ENCODE peak calls at places on chromosomes 7 and 10, in six cellular contexts. X is small intestine; E is stimulated activated CD4-positive, alpha-beta T cell treated with anti-CD3 and anti-CD28 coated beads, Interleukin-4, amount 100 ng/mL, for 48 hours; K is effector CD4-positive, alpha-beta T cell; R is PC-3; D is left lobe of liver. Z is an unnamed sample.
A peak's percentile ranks its signal among the peaks of the same experiment; 100 is the strongest.

GRCh38 chr10:12042409-12042796 is 206 bp downstream of the UPF2 start:
- DNase-seq in E (peak; percentile 26), D (no peak), K (peak; percentile 37), X (no peak), R (no peak), Z (peak; percentile 71)

GRCh38 chr7:135683609-135684008 is 21.3 kb downstream of the STMP1 start:
- DNase-seq in K (no peak), D (no peak), R (no peak), E (no peak), X (no peak), Z (no peak)

GRCh38 chr10:48332166-48332870 is 25.8 kb downstream of the MAPK8 start:
- DNase-seq in D (no peak), K (no peak), E (no peak), X (no peak), R (peak; percentile 47), Z (no peak)

GRCh38 chr10:131243076-131243475 is 68.4 kb downstream of the TCERG1L start:
- DNase-seq in X (no peak), R (no peak), E (no peak), K (no peak), D (no peak), Z (no peak)

GRCh38 chr7:101953248-101953819 is 135.9 kb downstream of the CUX1 start:
- DNase-seq in R (peak; percentile 61), K (no peak), D (no peak), E (no peak), X (no peak), Z (no peak)

GRCh38 chr10:44042926-44043602 is 341.8 kb downstream of the CXCL12 start:
- DNase-seq in E (no peak), K (no peak), X (no peak), D (no peak), R (no peak), Z (no peak)

GRCh38 chr10:58609525-58610150 is 97.0 kb downstream of the BICC1 start:
- DNase-seq in X (no peak), E (no peak), R (no peak), K (no peak), D (no peak), Z (no peak)

GRCh38 chr10:12056758-12057157 is 12.0 kb upstream of the DHTKD1 start:
- DNase-seq in K (no peak), X (no peak), R (no peak), E (no peak), D (no peak), Z (no peak)

GRCh38 chr7:132160525-132161230 is 415.6 kb downstream of the PLXNA4 start:
- DNase-seq in E (no peak), D (no peak), R (no peak), K (no peak), X (no peak), Z (no peak)

GRCh38 chr10:53135213-53135896 is 362.8 kb upstream of the MBL2 start:
- DNase-seq in X (peak; percentile 30), D (no peak), K (no peak), E (no peak), R (peak; percentile 46), Z (no peak)

GRCh38 chr10:124672181-124672638 is 72.0 kb downstream of the FAM53B start:
- DNase-seq in E (no peak), K (no peak), R (no peak), D (no peak), X (no peak), Z (no peak)

GRCh38 chr7:64872809-64873500 is 30.1 kb upstream of the ZNF273 start:
- DNase-seq in R (no peak), K (no peak), E (no peak), D (peak; percentile 23), X (no peak), Z (no peak)

GRCh38 chr10:129909080-129909479 is 55.0 kb downstream of the EBF3 start:
- DNase-seq in X (no peak), E (no peak), K (no peak), D (no peak), R (no peak), Z (no peak)

GRCh38 chr10:69089638-69090599 is 2.0 kb downstream of the SRGN start:
- DNase-seq in X (peak; percentile 42), R (peak; percentile 63), D (no peak), E (peak; percentile 75), K (peak; percentile 73), Z (no peak)

GRCh38 chr10:110617455-110618162 is 26.5 kb upstream of the RBM20 start:
- DNase-seq in K (no peak), R (no peak), D (no peak), E (no peak), X (no peak), Z (no peak)

GRCh38 chr7:54878339-54878738 is 119.3 kb upstream of the SEC61G start:
- DNase-seq in R (no peak), K (no peak), X (no peak), D (no peak), E (no peak), Z (no peak)

GRCh38 chr10:50917486-50917885 is 32.1 kb upstream of the A1CF start:
- DNase-seq in R (peak; percentile 99), X (no peak), K (no peak), D (no peak), E (no peak), Z (no peak)

GRCh38 chr10:117273980-117274379 is 33.1 kb downstream of the SLC18A2 start:
- DNase-seq in E (no peak), X (no peak), D (no peak), R (no peak), K (no peak), Z (no peak)

GRCh38 chr10:76086571-76087260 is 655.3 kb downstream of the LRMDA start:
- DNase-seq in D (peak; percentile 74), X (peak; percentile 84), R (peak; percentile 98), K (no peak), E (no peak), Z (no peak)

GRCh38 chr10:90319188-90319914 is 538.5 kb downstream of the HTR7 start:
- DNase-seq in K (no peak), X (peak; percentile 72), R (peak; percentile 96), D (no peak), E (no peak), Z (no peak)

GRCh38 chr10:25766213-25766612 is 167.8 kb upstream of the MYO3A start:
- DNase-seq in K (no peak), X (no peak), D (no peak), R (no peak), E (no peak), Z (no peak)

GRCh38 chr7:102425639-102426267 is 7.6 kb upstream of the ORAI2 start:
- DNase-seq in E (peak; percentile 79), R (no peak), X (peak; percentile 25), K (peak; percentile 82), D (no peak), Z (no peak)

GRCh38 chr10:125231116-125231812 is 70.9 kb upstream of the CTBP2 start:
- DNase-seq in E (no peak), R (peak; percentile 91), D (no peak), X (no peak), K (no peak), Z (no peak)

GRCh38 chr7:133845005-133845404 is 282.1 kb upstream of the LRGUK start:
- DNase-seq in E (no peak), X (no peak), R (no peak), D (no peak), K (no peak), Z (no peak)

GRCh38 chr7:47535033-47535703 is 46.7 kb downstream of the TNS3 start:
- DNase-seq in E (no peak), X (peak; percentile 75), R (no peak), K (no peak), D (no peak), Z (no peak)

GRCh38 chr7:98222533-98223195 is 11.4 kb downstream of the BHLHA15 start:
- DNase-seq in D (no peak), X (no peak), E (no peak), K (no peak), R (no peak), Z (no peak)

GRCh38 chr10:51063659-51064535 is 10.4 kb upstream of the PRKG1 start:
- DNase-seq in X (peak; percentile 37), D (no peak), E (no peak), K (no peak), R (peak; percentile 99), Z (no peak)

GRCh38 chr10:47253030-47253637 is 46.9 kb upstream of the GDF10 start:
- DNase-seq in R (no peak), D (no peak), E (no peak), X (no peak), K (no peak), Z (no peak)

GRCh38 chr10:29248987-29249386 is 39.9 kb upstream of the LYZL1 start:
- DNase-seq in E (no peak), R (no peak), D (no peak), K (no peak), X (no peak), Z (no peak)

Z was measured in CMK.